ENCODE peak calls at places on chromosome 4, in four cellular contexts. B is AG04449, Z is fibroblast of the aortic adventitia, W is colonic mucosa. G is an unnamed sample.

GRCh38 chr4:8651661-8652180 is 59.2 kb downstream of the CPZ start:
- DNase-seq in B (no peak), Z (no peak), W (no peak), G (no peak)

GRCh38 chr4:27000820-27001219 is 140.2 kb downstream of the STIM2 start:
- DNase-seq in Z (no peak), W (no peak), B (no peak), G (peak; percentile 13)

GRCh38 chr4:3877236-3877635 is 111.1 kb downstream of the ADRA2C start:
- DNase-seq in B (no peak), W (no peak), Z (no peak), G (no peak)

GRCh38 chr4:40307627-40308497 is 27.3 kb upstream of the CHRNA9 start:
- DNase-seq in B (no peak), W (peak; percentile 36), Z (no peak), G (no peak)

GRCh38 chr4:165915215-165915614 is 42.2 kb downstream of the TLL1 start:
- DNase-seq in Z (no peak), B (no peak), W (no peak), G (no peak)

GRCh38 chr4:127967141-127967775 is 2.1 kb downstream of the ABHD18 start:
- DNase-seq in B (no peak), Z (no peak), W (no peak), G (no peak)

GRCh38 chr4:36651253-36651652 is 369.8 kb downstream of the DTHD1 start:
- DNase-seq in B (no peak), W (no peak), Z (no peak), G (no peak)

GRCh38 chr4:161249779-161250440 is 913.9 kb downstream of the FSTL5 start:
- DNase-seq in Z (no peak), W (no peak), B (no peak), G (no peak)

GRCh38 chr4:20464381-20464780 is 212.7 kb downstream of the SLIT2 start:
- DNase-seq in B (no peak), W (no peak), Z (peak; percentile 49), G (no peak)

GRCh38 chr4:109113511-109113910 is 188.9 kb downstream of the COL25A1 start:
- DNase-seq in Z (no peak), B (peak; percentile 67), W (no peak), G (no peak)

GRCh38 chr4:184383497-184384055 is 90.8 kb downstream of the IRF2 start:
- DNase-seq in B (peak; percentile 92), W (peak; percentile 53), Z (peak; percentile 98), G (no peak)

GRCh38 chr4:158884280-158884679 is 115.5 kb downstream of the FNIP2 start:
- DNase-seq in B (no peak), Z (no peak), W (no peak), G (no peak)

GRCh38 chr4:69881173-69881773 is 21.3 kb upstream of the SULT1E1 start:
- DNase-seq in Z (peak; percentile 78), W (peak; percentile 31), B (no peak), G (peak; percentile 41)

GRCh38 chr4:151745727-151746231 is 15.0 kb downstream of the GATB start:
- DNase-seq in B (no peak), Z (peak; percentile 35), W (no peak), G (no peak)

GRCh38 chr4:29536745-29537144 is 1183.4 kb upstream of the PCDH7 start:
- DNase-seq in B (no peak), W (no peak), Z (no peak), G (no peak)

GRCh38 chr4:165970703-165971420 is 97.8 kb downstream of the TLL1 start:
- DNase-seq in Z (no peak), B (no peak), W (no peak), G (no peak)

GRCh38 chr4:124202106-124202505 is 510.4 kb downstream of the ANKRD50 start:
- DNase-seq in B (no peak), Z (peak; percentile 82), W (no peak), G (no peak)

GRCh38 chr4:86416081-86416480 is 56.2 kb upstream of the MAPK10 start:
- DNase-seq in Z (no peak), B (no peak), W (no peak), G (no peak)

GRCh38 chr4:9384126-9384525 is 21.2 kb downstream of the USP17L30 start:
- DNase-seq in B (no peak), Z (no peak), W (no peak), G (no peak)

GRCh38 chr4:151454513-151454912 is 45.5 kb downstream of the FHIP1A start:
- DNase-seq in W (no peak), Z (no peak), B (no peak), G (no peak)

GRCh38 chr4:139300431-139301142 is 718 bp upstream of the NAA15 start:
- DNase-seq in Z (peak; percentile 63), W (peak; percentile 46), B (no peak), G (no peak)

GRCh38 chr4:7717161-7717560 is 222.5 kb downstream of the AFAP1 start:
- DNase-seq in W (no peak), Z (no peak), B (no peak), G (no peak)

GRCh38 chr4:26806331-26806730 is 54.3 kb upstream of the STIM2 start:
- DNase-seq in B (no peak), W (no peak), Z (no peak), G (no peak)

GRCh38 chr4:12324965-12325364 is 896.3 kb upstream of the HS3ST1 start:
- DNase-seq in Z (no peak), W (no peak), B (no peak), G (no peak)

GRCh38 chr4:11623726-11624037 is 195.0 kb upstream of the HS3ST1 start:
- DNase-seq in Z (peak; percentile 32), B (no peak), W (peak; percentile 75), G (peak; percentile 53)

GRCh38 chr4:67161311-67161710 is 384.0 kb downstream of the CENPC start:
- DNase-seq in B (no peak), Z (no peak), W (no peak), G (no peak)

GRCh38 chr4:74453037-74453635 is 8.2 kb downstream of the AREG start:
- DNase-seq in B (no peak), Z (no peak), W (no peak), G (no peak)

GRCh38 chr4:78652282-78652876 is 100.8 kb downstream of the ANXA3 start:
- DNase-seq in W (no peak), B (no peak), Z (peak; percentile 92), G (no peak)

GRCh38 chr4:2942532-2943363 is 20.5 kb downstream of the NOP14 start:
- DNase-seq in W (peak; percentile 73), B (no peak), Z (no peak), G (no peak)

GRCh38 chr4:168871686-168872085 is 138.4 kb downstream of the CBR4 start:
- DNase-seq in B (no peak), W (no peak), Z (peak; percentile 50), G (no peak)

GRCh38 chr4:186074189-186074588 is 5.2 kb downstream of the TLR3 start:
- DNase-seq in Z (no peak), B (no peak), W (no peak), G (no peak)

GRCh38 chr4:57501715-57502114 is 391.5 kb upstream of the IGFBP7 start:
- DNase-seq in B (peak; percentile 3), Z (peak; percentile 20), W (no peak), G (no peak)

DNA sequence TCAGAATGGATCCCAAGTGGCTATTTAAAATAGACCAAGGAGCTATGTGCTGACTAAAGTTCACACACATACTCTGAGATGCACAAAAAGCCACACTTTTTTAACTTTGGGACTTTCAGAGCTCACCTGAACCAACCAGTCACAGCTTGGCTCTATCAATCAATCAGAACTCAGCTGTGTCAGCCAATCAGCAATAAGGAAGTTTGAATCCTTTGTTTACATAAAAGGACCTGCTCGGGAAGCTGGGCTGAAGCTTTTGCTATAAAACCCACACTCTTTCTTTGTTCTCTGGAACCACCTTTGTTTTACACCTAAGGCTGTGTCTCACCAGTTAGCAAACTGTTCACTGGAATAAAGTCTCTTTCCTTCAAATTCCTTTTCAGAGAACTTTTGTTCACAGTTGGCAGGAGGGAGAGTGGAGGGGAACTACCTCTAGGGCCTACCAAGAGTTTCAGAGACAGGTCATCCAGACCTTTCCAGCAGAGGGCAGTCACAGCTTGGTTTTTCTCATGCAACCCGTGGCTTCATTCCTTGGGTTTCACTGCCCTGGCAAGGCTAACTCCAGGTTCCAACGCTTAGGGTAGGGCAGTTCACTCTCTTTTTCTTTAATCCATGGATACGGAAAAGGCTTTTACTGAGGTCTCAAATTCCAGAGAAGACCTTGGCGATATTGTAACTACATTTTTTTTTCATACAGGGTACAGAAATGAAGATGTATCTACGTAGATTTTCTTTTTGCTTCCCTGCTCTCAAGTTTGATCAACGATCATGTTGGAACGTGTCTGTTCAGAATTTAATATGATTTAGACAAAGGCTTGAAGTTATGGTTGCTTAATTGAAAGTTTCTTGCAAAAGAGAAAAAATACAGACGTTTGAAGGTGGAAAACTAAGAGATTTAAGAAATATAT is 80.7 kb downstream of the GPRIN3 start:
- DNase-seq in W (peak; percentile 94), Z (peak; percentile 81), B (no peak), G (peak; percentile 77)
- H3K4me3 ChIP-seq in W (no peak overlapping the region), Z (no peak overlapping the region), B (no peak overlapping the region), G (no peak overlapping the region)

DNA sequence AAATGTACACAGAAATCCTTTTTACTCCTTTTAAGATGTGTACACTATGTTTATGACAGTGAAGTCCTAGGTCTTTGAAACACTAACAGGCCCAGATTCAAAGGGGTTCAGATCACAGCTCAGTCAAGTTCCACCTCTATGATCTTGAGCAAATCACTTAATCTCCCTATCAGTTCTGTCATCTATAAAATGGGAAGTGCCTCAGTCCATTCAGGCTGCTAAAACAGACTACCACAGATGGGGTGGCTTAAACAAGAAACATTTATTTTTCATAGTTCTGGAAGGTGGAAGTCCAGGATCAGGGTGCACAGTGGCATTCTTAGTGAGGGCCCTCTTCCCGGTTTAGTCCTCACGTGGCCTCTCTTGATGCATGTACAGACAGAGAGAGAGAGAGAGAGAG is 117.1 kb downstream of the CORIN start:
- DNase-seq in W (no peak), B (no peak), Z (no peak), G (no peak)
- H3K4me3 ChIP-seq in W (no peak overlapping the region), B (no peak overlapping the region), Z (no peak overlapping the region), G (no peak overlapping the region)

GRCh38 chr4:145791988-145792387 is 112.0 kb downstream of the C4orf51 start:
- DNase-seq in Z (no peak), B (no peak), W (no peak), G (no peak)

GRCh38 chr4:145797278-145797677 is 117.3 kb downstream of the C4orf51 start:
- DNase-seq in Z (no peak), B (no peak), W (no peak), G (no peak)

GRCh38 chr4:145796338-145796737 is 116.4 kb downstream of the C4orf51 start:
- DNase-seq in W (no peak), B (no peak), Z (no peak), G (no peak)

GRCh38 chr4:145792429-145792828 is 112.5 kb downstream of the C4orf51 start:
- DNase-seq in B (no peak), Z (no peak), W (no peak), G (no peak)

GRCh38 chr4:145795535-145795934 is 115.6 kb downstream of the C4orf51 start:
- DNase-seq in W (no peak), Z (no peak), B (no peak), G (no peak)
- H3K4me3 ChIP-seq in W (no peak overlapping the region), Z (no peak overlapping the region), B (no peak overlapping the region), G (no peak overlapping the region)

GRCh38 chr4:173777921-173778320 is 247.9 kb upstream of the HAND2 start:
- DNase-seq in B (no peak), W (no peak), Z (no peak), G (no peak)
- H3K4me3 ChIP-seq in B (no peak overlapping the region), W (no peak overlapping the region), Z (no peak overlapping the region), G (no peak overlapping the region)

GRCh38 chr4:113810906-113811305 is 49.4 kb upstream of the CAMK2D start:
- DNase-seq in W (no peak), Z (peak; percentile 80), B (no peak), G (no peak)

GRCh38 chr4:113811329-113811728 is 49.8 kb upstream of the CAMK2D start:
- DNase-seq in Z (no peak), W (no peak), B (no peak), G (no peak)

GRCh38 chr4:113820164-113820563 is 58.6 kb upstream of the CAMK2D start:
- DNase-seq in B (no peak), Z (peak; percentile 46), W (no peak), G (no peak)

GRCh38 chr4:113815826-113816225 is 54.3 kb upstream of the CAMK2D start:
- DNase-seq in B (no peak), W (no peak), Z (no peak), G (no peak)
- H3K4me3 ChIP-seq in B (no peak overlapping the region), W (no peak overlapping the region), Z (no peak overlapping the region), G (no peak overlapping the region)

G was measured in Caco-2.